ENCODE peak calls at places on chromosomes 12 and 14, in nine cellular contexts. U, O, I, S, J, L, M, N and T are unnamed samples.

GRCh38 chr12:88923631-88924030 is 343.4 kb upstream of the KITLG start:
- DNase-seq in U (no peak), O (no peak), I (no peak), S (no peak), J (no peak), L (no peak), M (no peak), N (no peak), T (no peak)

GRCh38 chr12:80709811-80710726 is 2.6 kb downstream of the MYF6 start:
- DNase-seq in U (no peak), O (no peak), I (no peak), S (peak), J (no peak), L (no peak), M (peak), N (peak), T (no peak)

GRCh38 chr14:104227806-104228205 is 89.4 kb downstream of the KIF26A start:
- DNase-seq in U (no peak), O (no peak), I (no peak), S (no peak), J (no peak), L (no peak), M (no peak), N (no peak), T (no peak)

GRCh38 chr14:56964885-56965284 is 154.6 kb upstream of the OTX2 start:
- DNase-seq in U (no peak), O (no peak), I (no peak), S (no peak), J (no peak), L (no peak), M (no peak), N (no peak), T (no peak)

GRCh38 chr12:27615331-27615891 is 80.8 kb upstream of the REP15 start:
- DNase-seq in U (no peak), O (no peak), I (no peak), S (no peak), J (no peak), L (no peak), M (no peak), N (no peak), T (no peak)

GRCh38 chr14:66381765-66382164 is 104.4 kb upstream of the CCDC196 start:
- DNase-seq in U (no peak), O (no peak), I (no peak), S (no peak), J (no peak), L (no peak), M (no peak), N (no peak), T (no peak)

GRCh38 chr14:39505812-39506211 is 73.6 kb upstream of the FBXO33 start:
- DNase-seq in U (no peak), O (no peak), I (no peak), S (no peak), J (no peak), L (no peak), M (no peak), N (no peak), T (no peak)

GRCh38 chr14:100629696-100630095 is 42.5 kb upstream of the BEGAIN start:
- DNase-seq in U (no peak), O (no peak), I (no peak), S (no peak), J (no peak), L (no peak), M (no peak), N (no peak), T (no peak)

GRCh38 chr12:100234166-100234565 is 32.7 kb downstream of the DEPDC4 start:
- DNase-seq in U (no peak), O (no peak), I (no peak), S (no peak), J (no peak), L (no peak), M (no peak), N (no peak), T (no peak)

GRCh38 chr12:53862831-53863230 is 75.8 kb upstream of the HOXC13 start:
- DNase-seq in U (no peak), O (peak), I (no peak), S (no peak), J (no peak), L (no peak), M (no peak), N (no peak), T (no peak)

GRCh38 chr12:65845751-65846537 is 21.7 kb downstream of the HMGA2 start:
- DNase-seq in U (no peak), O (no peak), I (no peak), S (peak), J (no peak), L (no peak), M (no peak), N (no peak), T (no peak)

GRCh38 chr14:73762375-73762822 is 48.2 kb upstream of the PNMA1 start:
- DNase-seq in U (no peak), O (no peak), I (no peak), S (no peak), J (peak), L (no peak), M (peak), N (no peak), T (peak)

GRCh38 chr14:71776463-71777359 is 155.5 kb upstream of the RGS6 start:
- DNase-seq in U (no peak), O (no peak), I (no peak), S (no peak), J (peak), L (no peak), M (no peak), N (no peak), T (no peak)

GRCh38 chr14:20417250-20418186 is 4.2 kb upstream of the TEP1 start:
- DNase-seq in U (no peak), O (no peak), I (no peak), S (no peak), J (no peak), L (no peak), M (no peak), N (peak), T (peak)

GRCh38 chr14:90522585-90523191 is 125.9 kb downstream of the CALM1 start:
- DNase-seq in U (peak), O (no peak), I (peak), S (no peak), J (no peak), L (no peak), M (no peak), N (no peak), T (peak)

GRCh38 chr12:85468356-85469157 is 188.5 kb downstream of the ALX1 start:
- DNase-seq in U (peak), O (no peak), I (no peak), S (peak), J (peak), L (no peak), M (peak), N (peak), T (peak)

GRCh38 chr12:109739747-109740693 is 26.4 kb downstream of the FAM222A start:
- DNase-seq in U (peak), O (no peak), I (peak), S (peak), J (no peak), L (peak), M (peak), N (no peak), T (no peak)

DNA sequence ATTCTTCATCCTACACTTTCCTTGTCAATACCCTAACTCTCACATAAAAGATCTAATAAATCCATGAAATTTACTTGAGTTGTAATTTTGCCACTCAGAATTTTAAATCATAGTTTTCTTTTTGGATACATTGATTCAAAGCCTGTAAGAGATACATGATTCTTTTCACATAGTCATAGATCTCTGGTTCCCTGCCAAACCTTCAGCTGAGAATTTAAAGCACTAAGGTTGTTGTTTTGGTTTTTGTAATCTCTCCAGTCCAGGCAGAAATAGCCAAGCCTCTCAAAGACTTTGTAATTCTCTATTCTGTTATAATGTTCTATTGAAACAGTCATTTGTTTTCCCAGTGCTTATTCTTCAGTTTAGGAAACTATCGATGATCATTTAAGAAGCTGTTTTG is 273.9 kb downstream of the TRHDE start:
- DNase-seq in U (no peak), O (no peak), I (no peak), S (no peak), J (no peak), L (no peak), M (no peak), N (no peak), T (no peak)
- TF ChIP-seq EP300 in U (no peak), O (no peak), I (no peak), S (no peak), J (no peak), L (no peak), M (no peak), N (no peak), T (no peak)

GRCh38 chr14:75589896-75590295 is 11.5 kb downstream of the FLVCR2 start:
- DNase-seq in U (no peak), O (no peak), I (peak), S (no peak), J (no peak), L (no peak), M (no peak), N (no peak), T (no peak)
- TF ChIP-seq CTCF in U (no peak), O (no peak), I (no peak), S (no peak), J (no peak), L (no peak), M (no peak), N (no peak), T (no peak)

GRCh38 chr14:32202468-32202865 is 602 bp downstream of the RNU6-8 start:
- DNase-seq in U (no peak), O (no peak), I (no peak), S (no peak), J (no peak), L (no peak), M (peak), N (peak), T (no peak)

GRCh38 chr14:32200368-32201195 is 1.3 kb upstream of the RNU6-7 start:
- DNase-seq in U (no peak), O (no peak), I (no peak), S (no peak), J (no peak), L (no peak), M (no peak), N (no peak), T (no peak)

GRCh38 chr14:32202941-32203882 is at the start of gene RNU6-8:
- DNase-seq in U (peak), O (peak), I (peak), S (peak), J (peak), L (peak), M (peak), N (peak), T (peak)

GRCh38 chr14:32201816-32202467 is at the start of gene RNU6-7:
- DNase-seq in U (no peak), O (no peak), I (peak), S (peak), J (no peak), L (no peak), M (peak), N (peak), T (peak)

DNA sequence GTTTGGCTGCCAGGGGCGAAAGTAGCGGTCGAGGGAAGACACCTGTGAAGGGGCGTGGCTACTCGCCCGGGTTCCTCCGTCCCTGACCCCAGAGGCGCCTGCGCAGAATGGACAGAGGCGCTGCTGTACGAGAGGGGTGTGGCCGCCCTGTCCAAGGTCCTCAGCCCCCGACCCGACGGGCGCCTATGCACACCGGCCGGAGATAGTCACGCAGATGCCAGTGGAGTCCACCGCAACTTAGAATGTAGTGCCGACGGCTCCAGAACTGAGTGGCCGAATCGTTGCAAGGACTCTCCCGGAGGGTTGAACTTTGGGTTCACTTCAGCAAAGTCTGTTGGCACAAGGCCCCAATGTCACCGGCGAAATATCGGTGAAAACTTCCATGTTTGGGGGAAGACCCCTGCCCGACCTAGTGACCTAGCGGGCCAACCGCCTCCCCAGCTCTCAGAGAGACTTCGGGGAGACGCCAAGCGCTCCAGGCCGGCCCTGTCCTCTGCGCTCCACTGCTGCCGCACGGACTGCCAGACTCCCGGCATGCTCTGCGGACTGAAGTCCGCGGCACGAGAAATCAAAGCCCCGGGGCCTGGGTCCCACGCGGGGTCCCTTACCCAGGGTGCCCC is 539 bp upstream of the RNU6-7 start:
- DNase-seq in U (peak), O (peak), I (peak), S (peak), J (no peak), L (peak), M (peak), N (peak), T (peak)
- TF ChIP-seq POLR2AphosphoS5 in U (no peak), O (peak), I (no peak), S (no peak), J (no peak), L (no peak), M (no peak), N (peak), T (no peak)

GRCh38 chr12:44774815-44775411 is 101.2 kb downstream of the NELL2 start:
- DNase-seq in U (peak), O (no peak), I (no peak), S (peak), J (no peak), L (no peak), M (peak), N (peak), T (peak)
- TF ChIP-seq EP300 in U (no peak), O (no peak), I (no peak), S (no peak), J (no peak), L (no peak), M (no peak), N (no peak), T (no peak)